ENCODE peak calls at places on chromosomes 2 and 18, in eight cellular contexts. O, D, H, Q, X, S, A and J are unnamed samples.

GRCh38 chr2:62845256-62845655 is 139.7 kb downstream of the EHBP1 start:
- DNase-seq in O (no peak), D (no peak), H (no peak), Q (no peak), X (no peak), S (no peak), A (no peak), J (no peak)

GRCh38 chr2:162475661-162476060 is 131.7 kb downstream of the GCA start:
- DNase-seq in O (no peak), D (no peak), H (peak; percentile 89), Q (no peak), X (no peak), S (peak; percentile 82), A (peak; percentile 30), J (peak; percentile 22)

GRCh38 chr2:54298511-54298910 is 42.5 kb upstream of the TSPYL6 start:
- DNase-seq in O (no peak), D (no peak), H (no peak), Q (peak; percentile 66), X (no peak), S (no peak), A (no peak), J (no peak)

GRCh38 chr2:131155208-131155855 is 50.2 kb downstream of the PLEKHB2 start:
- DNase-seq in O (no peak), D (no peak), H (no peak), Q (no peak), X (no peak), S (no peak), A (no peak), J (no peak)

GRCh38 chr2:169362346-169363026 is at the start of gene LRP2:
- DNase-seq in O (peak; percentile 49), D (no peak), H (no peak), Q (peak; percentile 19), X (no peak), S (no peak), A (no peak), J (no peak)

GRCh38 chr18:4433762-4434161 is 21.3 kb downstream of the DLGAP1 start:
- DNase-seq in O (no peak), D (peak; percentile 29), H (no peak), Q (no peak), X (no peak), S (peak; percentile 4), A (peak; percentile 41), J (no peak)

GRCh38 chr2:62320657-62321357 is 124.9 kb downstream of the B3GNT2 start:
- DNase-seq in O (no peak), D (no peak), H (no peak), Q (no peak), X (no peak), S (no peak), A (no peak), J (no peak)

GRCh38 chr2:238060096-238060541 is 682 bp upstream of the SCLY start:
- DNase-seq in O (no peak), D (peak; percentile 73), H (no peak), Q (no peak), X (peak; percentile 18), S (no peak), A (no peak), J (no peak)

GRCh38 chr2:121699421-121700328 is 37.0 kb downstream of the NIFK start:
- DNase-seq in O (peak; percentile 83), D (peak; percentile 25), H (peak; percentile 65), Q (no peak), X (peak; percentile 76), S (peak; percentile 97), A (peak; percentile 92), J (peak; percentile 90)

GRCh38 chr18:32011193-32011592 is 7.4 kb upstream of the RNF125 start:
- DNase-seq in O (no peak), D (no peak), H (no peak), Q (no peak), X (no peak), S (no peak), A (no peak), J (no peak)

GRCh38 chr2:209073151-209073550 is 350.7 kb upstream of the MAP2 start:
- DNase-seq in O (no peak), D (no peak), H (no peak), Q (no peak), X (no peak), S (no peak), A (no peak), J (no peak)

GRCh38 chr2:209380278-209380677 is 43.6 kb upstream of the MAP2 start:
- DNase-seq in O (no peak), D (no peak), H (no peak), Q (peak; percentile 48), X (no peak), S (no peak), A (no peak), J (no peak)

GRCh38 chr2:73176881-73177644 is 25.3 kb upstream of the NOTO start:
- DNase-seq in O (peak; percentile 94), D (peak; percentile 95), H (peak; percentile 90), Q (peak; percentile 76), X (peak; percentile 78), S (peak; percentile 77), A (peak; percentile 85), J (peak; percentile 78)

GRCh38 chr2:73174941-73175662 is 27.3 kb upstream of the NOTO start:
- DNase-seq in O (peak; percentile 49), D (no peak), H (no peak), Q (no peak), X (no peak), S (no peak), A (no peak), J (no peak)

GRCh38 chr2:73174244-73174643 is 28.1 kb upstream of the NOTO start:
- DNase-seq in O (no peak), D (no peak), H (no peak), Q (no peak), X (no peak), S (peak; percentile 51), A (no peak), J (no peak)

GRCh38 chr2:73176205-73176880 is 26.0 kb upstream of the NOTO start:
- DNase-seq in O (peak; percentile 52), D (peak; percentile 26), H (no peak), Q (peak; percentile 53), X (peak; percentile 3), S (no peak), A (no peak), J (peak; percentile 13)

DNA sequence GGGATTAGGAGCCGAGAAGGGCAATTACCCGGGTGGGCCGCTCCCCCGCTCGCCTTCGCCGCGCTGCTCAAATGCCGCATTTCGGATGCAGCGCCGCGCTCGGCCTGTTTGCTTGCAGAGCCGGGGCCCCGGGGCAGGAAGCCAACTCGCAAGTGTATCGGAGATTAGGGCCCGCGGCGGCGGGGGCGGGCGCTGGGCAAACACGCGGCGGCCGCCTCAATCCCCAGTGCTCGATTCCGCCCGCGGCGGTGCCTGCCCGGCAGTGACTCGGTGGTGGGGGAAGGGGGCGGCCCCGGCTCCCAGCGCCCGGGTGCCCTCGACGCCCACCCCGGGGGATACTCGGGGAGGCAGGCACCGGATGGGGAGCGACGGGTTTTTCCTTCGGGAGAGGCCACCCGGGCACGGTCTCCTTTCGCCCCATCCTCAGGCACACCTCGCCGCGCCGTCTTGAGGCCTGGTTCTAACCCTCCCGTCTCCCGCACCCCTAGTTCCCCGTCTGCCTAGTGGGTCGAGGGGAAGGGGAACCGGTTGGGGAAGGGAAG is 26.6 kb upstream of the NOTO start:
- DNase-seq in O (peak; percentile 86), D (peak; percentile 88), H (peak; percentile 86), Q (peak; percentile 70), X (peak; percentile 47), S (peak; percentile 46), A (peak; percentile 41), J (no peak)
- TF ChIP-seq CTCF in O (no peak), D (peak; percentile 19), H (no peak), Q (no peak), X (no peak), S (no peak), A (no peak), J (no peak)

DNA sequence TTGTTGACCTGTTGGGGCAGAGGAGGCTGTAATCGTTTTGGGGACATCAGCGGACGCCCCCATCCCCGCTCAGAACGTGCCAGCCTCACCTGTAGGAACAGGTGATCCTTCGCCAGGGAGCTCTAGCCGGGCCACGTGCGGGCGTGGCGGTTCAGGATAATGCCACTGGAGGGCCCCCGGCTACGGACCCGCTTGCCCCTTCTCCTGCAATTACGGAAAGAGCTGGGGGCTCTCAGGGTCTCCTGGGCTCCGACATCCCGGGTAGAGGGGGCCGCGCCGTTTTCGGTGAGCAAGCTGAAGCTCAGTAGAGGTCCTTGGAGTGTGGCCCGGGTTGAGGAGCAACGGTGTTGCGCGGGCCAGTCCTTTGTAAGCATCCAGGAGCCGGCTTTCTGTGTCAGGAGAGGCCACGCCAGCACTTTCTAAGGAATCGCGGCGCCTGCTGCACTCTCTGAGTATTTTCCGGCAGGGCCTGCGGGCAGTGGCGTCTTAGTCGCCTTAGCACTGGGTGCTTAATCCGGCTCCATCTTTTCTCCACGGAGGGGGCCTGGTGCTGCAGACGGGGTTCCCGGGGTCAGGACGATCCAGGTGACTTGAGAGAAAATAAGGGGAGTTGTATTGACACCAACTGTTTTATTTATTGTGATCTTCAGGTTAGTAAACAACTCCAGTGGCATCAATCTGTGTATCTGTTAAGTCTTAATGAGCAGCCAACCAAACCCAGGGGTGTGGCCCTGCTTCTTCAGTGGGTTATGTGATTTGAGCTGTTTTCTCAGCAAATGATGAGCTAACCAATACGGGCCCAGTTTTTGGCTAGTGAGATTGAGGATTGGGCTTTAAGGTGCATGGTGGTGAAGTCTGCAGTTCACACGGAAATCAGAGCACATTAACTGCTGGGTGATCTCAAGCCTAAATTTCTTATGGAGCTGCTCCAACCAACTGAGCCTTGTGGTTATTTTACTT is 1.9 kb downstream of the MTCL1 start:
- DNase-seq in O (no peak), D (peak; percentile 27), H (peak; percentile 46), Q (peak; percentile 76), X (peak; percentile 75), S (peak; percentile 78), A (peak; percentile 48), J (no peak)
- TF ChIP-seq CTCF in O (no peak), D (no peak), H (peak; percentile 55), Q (peak; percentile 46), X (no peak), S (peak; percentile 34), A (no peak), J (no peak)

GRCh38 chr2:137900421-137901141 is 63.7 kb upstream of the HNMT start:
- DNase-seq in O (no peak), D (no peak), H (no peak), Q (no peak), X (no peak), S (no peak), A (no peak), J (no peak)
- TF ChIP-seq CTCF in O (no peak), D (no peak), H (no peak), Q (no peak), X (no peak), S (no peak), A (no peak), J (no peak)

GRCh38 chr2:111918383-111918806 is 20.0 kb downstream of the MERTK start:
- DNase-seq in O (no peak), D (peak; percentile 75), H (no peak), Q (peak; percentile 28), X (peak; percentile 89), S (no peak), A (peak; percentile 82), J (no peak)

GRCh38 chr2:111919794-111920608 is 21.6 kb downstream of the MERTK start:
- DNase-seq in O (no peak), D (no peak), H (peak; percentile 86), Q (no peak), X (no peak), S (no peak), A (no peak), J (no peak)

GRCh38 chr2:111923271-111923670 is 24.9 kb downstream of the MERTK start:
- DNase-seq in O (no peak), D (no peak), H (no peak), Q (no peak), X (peak; percentile 40), S (no peak), A (no peak), J (no peak)

GRCh38 chr2:111924617-111925107 is 26.3 kb downstream of the MERTK start:
- DNase-seq in O (no peak), D (no peak), H (no peak), Q (no peak), X (no peak), S (no peak), A (no peak), J (no peak)

GRCh38 chr2:111919362-111919761 is 21.0 kb downstream of the MERTK start:
- DNase-seq in O (no peak), D (no peak), H (no peak), Q (no peak), X (no peak), S (no peak), A (no peak), J (no peak)
- TF ChIP-seq CTCF in O (no peak), D (peak; percentile 51), H (no peak), Q (peak; percentile 35), X (peak; percentile 13), S (no peak), A (peak; percentile 30), J (peak; percentile 8)